ENCODE peak calls at places on chromosomes 12 and 14, in four cellular contexts. L is stomach; I is heart left ventricle; N is CD8-positive, alpha-beta memory T cell. M is an unnamed sample.

GRCh38 chr12:80264891-80265290 is 165.6 kb downstream of the OTOGL start:
- DNase-seq in L (no peak), I (no peak), N (no peak), M (no peak)

GRCh38 chr14:76820700-76821099 is 5.5 kb upstream of the LRRC74A start:
- DNase-seq in L (no peak), I (no peak), N (no peak), M (no peak)

GRCh38 chr12:58639323-58639934 is 280.9 kb downstream of the LRIG3 start:
- DNase-seq in L (no peak), I (no peak), N (no peak), M (no peak)

GRCh38 chr12:50932787-50933280 is 19.5 kb upstream of the HIGD1C start:
- DNase-seq in L (no peak), I (no peak), N (no peak), M (no peak)

GRCh38 chr14:24232121-24232644 is at the start of gene NEDD8:
- DNase-seq in L (peak; percentile 88), I (peak; percentile 95), N (peak; percentile 81), M (peak; percentile 52)

GRCh38 chr14:69614592-69614991 is 3.2 kb downstream of the SUSD6 start:
- DNase-seq in L (no peak), I (peak; percentile 50), N (no peak), M (no peak)

GRCh38 chr12:1801285-1801975 is 18.9 kb upstream of the LRTM2 start:
- DNase-seq in L (no peak), I (no peak), N (no peak), M (no peak)

GRCh38 chr14:71377099-71377498 is 469.8 kb downstream of the PCNX1 start:
- DNase-seq in L (no peak), I (no peak), N (no peak), M (no peak)

GRCh38 chr14:69183735-69184134 is 7.6 kb upstream of the EXD2 start:
- DNase-seq in L (no peak), I (no peak), N (no peak), M (peak; percentile 77)

GRCh38 chr12:132513070-132513398 is 23.1 kb downstream of the FBRSL1 start:
- DNase-seq in L (no peak), I (no peak), N (no peak), M (no peak)

GRCh38 chr14:31420013-31420318 is 384 bp downstream of the HEATR5A start:
- DNase-seq in L (peak; percentile 84), I (peak; percentile 73), N (peak; percentile 10), M (peak; percentile 4)

GRCh38 chr14:91727121-91727520 is 4.8 kb downstream of the CATSPERB start:
- DNase-seq in L (no peak), I (no peak), N (no peak), M (no peak)

GRCh38 chr14:50775357-50775756 is 55.6 kb downstream of the NIN start:
- DNase-seq in L (no peak), I (no peak), N (no peak), M (no peak)

GRCh38 chr12:122021193-122021821 is 377 bp upstream of the BCL7A start:
- DNase-seq in L (no peak), I (peak; percentile 46), N (no peak), M (no peak)
- H3K4me1 ChIP-seq in L (peaks cover 28% of the 10 kb centered on the region), I (peaks cover 15% of the 10 kb centered on the region), N (peaks cover 15% of the 10 kb centered on the region), M (peaks cover 3% of the 10 kb centered on the region)

DNA sequence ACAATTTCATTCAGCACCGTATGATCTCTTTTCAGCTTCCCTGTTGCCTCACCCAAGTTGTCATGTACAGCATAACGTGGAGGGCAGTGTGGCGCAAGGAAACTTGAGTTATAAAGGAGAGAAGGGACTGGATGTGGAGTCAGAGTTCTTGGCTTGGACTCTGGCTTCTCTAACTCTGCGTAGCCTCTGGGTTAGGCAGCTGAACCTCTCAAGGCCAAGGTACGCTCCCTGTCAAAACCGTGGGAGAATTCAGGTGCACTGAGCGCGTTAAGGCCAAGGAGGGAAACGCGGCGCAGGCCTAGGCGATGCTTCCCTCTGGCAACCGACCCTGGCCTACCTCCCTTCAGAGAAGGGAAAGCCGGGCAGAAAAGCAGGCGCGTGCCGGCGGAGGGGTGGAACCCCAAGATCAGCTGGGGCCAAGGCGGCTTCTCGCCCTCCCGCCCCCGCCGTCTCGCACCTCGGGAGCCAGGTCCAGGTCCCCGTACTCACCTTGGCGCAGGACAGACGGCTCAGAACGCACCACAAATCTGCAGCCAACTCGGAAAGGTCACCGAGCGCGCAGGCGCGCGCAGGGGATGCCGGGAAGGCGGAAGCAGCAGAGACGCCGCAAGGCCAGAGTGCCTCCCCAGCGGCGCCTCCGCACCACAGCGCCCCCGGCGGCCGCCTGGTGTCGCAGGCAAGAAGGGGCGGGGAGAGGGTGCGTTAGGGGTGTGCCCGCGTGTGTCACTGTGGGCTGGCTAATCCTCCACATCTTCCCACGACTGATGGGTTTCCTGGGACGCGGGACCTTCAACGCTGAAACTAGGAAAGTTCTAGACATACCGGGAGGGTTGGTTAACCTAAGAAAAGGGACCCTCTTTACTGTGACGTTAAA is 7.0 kb upstream of the TDRD9 start:
- DNase-seq in L (peak; percentile 93), I (peak; percentile 94), N (peak; percentile 93), M (peak; percentile 63)
- H3K27ac ChIP-seq in L (peak overlapping the region; percentile 91), I (peak overlapping the region; percentile 90), N (peak overlapping the region; percentile 66), M (no peak overlapping the region)

DNA sequence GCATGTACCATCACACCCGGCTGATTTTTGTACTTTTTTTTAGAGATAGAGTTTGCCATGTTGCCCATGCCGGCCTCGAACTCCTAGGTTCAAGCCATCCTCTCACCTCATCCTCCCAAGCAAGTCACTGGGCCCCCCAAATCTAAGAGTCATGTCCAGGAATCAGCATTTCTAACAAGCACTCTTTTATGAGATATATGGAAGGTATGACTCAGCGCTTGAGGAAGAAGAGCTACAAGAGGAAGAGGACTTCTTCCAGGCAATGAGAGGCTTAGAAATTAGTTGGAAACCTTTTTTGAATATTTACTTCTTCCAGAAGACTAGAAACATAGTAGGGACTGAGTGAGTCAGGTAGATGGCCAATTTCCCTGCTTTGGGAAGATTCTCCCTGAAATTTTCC is 114.5 kb downstream of the HMGA2 start:
- DNase-seq in L (no peak), I (no peak), N (no peak), M (no peak)
- H3K4me1 ChIP-seq in L (no peaks in the 10 kb centered on the region), I (peaks cover 6% of the 10 kb centered on the region), N (no peaks in the 10 kb centered on the region), M (no peaks in the 10 kb centered on the region)

DNA sequence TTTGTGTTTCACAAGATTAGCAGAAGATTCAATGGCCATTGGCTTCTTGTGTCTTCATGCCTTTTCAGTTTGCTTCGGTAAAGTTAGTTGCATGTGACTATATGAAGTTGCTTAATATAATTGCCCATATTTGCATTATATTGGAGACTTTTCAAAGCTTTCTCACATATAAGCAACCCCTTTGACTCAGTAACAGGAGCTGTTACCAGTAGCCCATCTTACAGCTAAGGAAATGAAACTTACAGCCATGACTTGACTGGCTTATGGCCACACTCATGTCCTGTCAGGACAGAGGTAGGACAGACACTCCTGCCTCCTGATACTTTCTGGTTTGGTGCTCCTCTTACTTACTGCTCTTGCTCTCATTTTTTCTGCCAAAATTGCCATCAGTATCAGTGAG is 1082.1 kb downstream of the BCL11B start:
- DNase-seq in L (no peak), I (no peak), N (no peak), M (no peak)
- H3K27ac ChIP-seq in L (no peak overlapping the region), I (no peak overlapping the region), N (no peak overlapping the region), M (no peak overlapping the region)